ENCODE peak calls at places on chromosomes 11 and 22, in five cellular contexts. N, X, V, F and W are unnamed samples.

GRCh38 chr22:41355895-41356294 is 25.8 kb upstream of the TEF start:
- DNase-seq in N (no peak), X (no peak), V (no peak), F (no peak), W (no peak)

GRCh38 chr11:35214181-35214770 is 75.3 kb downstream of the CD44 start:
- DNase-seq in N (no peak), X (no peak), V (no peak), F (no peak), W (peak)

GRCh38 chr22:50208939-50209892 is 8.4 kb downstream of the SELENOO start:
- DNase-seq in N (no peak), X (no peak), V (no peak), F (no peak), W (no peak)

GRCh38 chr11:1150769-1151365 is 6.9 kb upstream of the MUC5AC start:
- DNase-seq in N (no peak), X (no peak), V (no peak), F (peak), W (peak)

GRCh38 chr11:2137202-2138071 is 1.8 kb downstream of the IGF2 start:
- DNase-seq in N (peak), X (no peak), V (peak), F (peak), W (peak)

GRCh38 chr11:62055970-62056369 is 67.8 kb upstream of the INCENP start:
- DNase-seq in N (no peak), X (no peak), V (no peak), F (no peak), W (no peak)

GRCh38 chr22:35183917-35184316 is 73.4 kb upstream of the HMGXB4 start:
- DNase-seq in N (no peak), X (peak), V (no peak), F (no peak), W (no peak)

GRCh38 chr11:16632295-16633200 is 105.9 kb upstream of the C11orf58 start:
- DNase-seq in N (peak), X (peak), V (peak), F (no peak), W (peak)

GRCh38 chr22:19068784-19069271 is 53.4 kb downstream of the DGCR2 start:
- DNase-seq in N (no peak), X (no peak), V (no peak), F (no peak), W (no peak)

GRCh38 chr11:2507212-2507901 is 62.5 kb downstream of the KCNQ1 start:
- DNase-seq in N (no peak), X (no peak), V (no peak), F (no peak), W (no peak)

GRCh38 chr22:23137905-23138520 is 3.8 kb downstream of the RSPH14 start:
- DNase-seq in N (no peak), X (peak), V (no peak), F (no peak), W (no peak)

GRCh38 chr11:134584001-134584561 is 172.0 kb upstream of the B3GAT1 start:
- DNase-seq in N (peak), X (no peak), V (no peak), F (no peak), W (no peak)

GRCh38 chr11:61543606-61544306 is 35.2 kb downstream of the LRRC10B start:
- DNase-seq in N (no peak), X (no peak), V (no peak), F (no peak), W (peak)

GRCh38 chr11:45174168-45174835 is 27.9 kb downstream of the PRDM11 start:
- DNase-seq in N (no peak), X (no peak), V (no peak), F (no peak), W (no peak)

GRCh38 chr11:72705442-72706365 is 31.5 kb upstream of the PDE2A start:
- DNase-seq in N (no peak), X (no peak), V (peak), F (no peak), W (no peak)

GRCh38 chr22:46866591-46866990 is 104.1 kb downstream of the TBC1D22A start:
- DNase-seq in N (no peak), X (no peak), V (no peak), F (no peak), W (peak)

GRCh38 chr11:9092085-9092484 is 686 bp upstream of the SCUBE2 start:
- DNase-seq in N (no peak), X (no peak), V (no peak), F (no peak), W (no peak)

GRCh38 chr11:72784662-72785061 is 9.2 kb downstream of the STARD10 start:
- DNase-seq in N (no peak), X (no peak), V (no peak), F (no peak), W (no peak)

GRCh38 chr11:106231591-106231990 is 154.1 kb downstream of the AASDHPPT start:
- DNase-seq in N (peak), X (peak), V (no peak), F (no peak), W (peak)

GRCh38 chr11:110147965-110148709 is 54.9 kb downstream of the ZC3H12C start:
- DNase-seq in N (no peak), X (peak), V (no peak), F (no peak), W (peak)